ENCODE peak calls at places on chromosomes 7 and 10, in six cellular contexts. G, O, C, B, I and M are unnamed samples.

GRCh38 chr7:12643644-12644043 is 43.8 kb upstream of the ARL4A start:
- DNase-seq in G (no peak), O (no peak), C (no peak), B (no peak), I (no peak), M (no peak)

GRCh38 chr10:50629495-50630122 is 5.9 kb upstream of the SGMS1 start:
- DNase-seq in G (no peak), O (no peak), C (no peak), B (no peak), I (no peak), M (no peak)

GRCh38 chr7:30845426-30846135 is 66.1 kb upstream of the AQP1 start:
- DNase-seq in G (peak; percentile 89), O (no peak), C (no peak), B (no peak), I (peak; percentile 74), M (no peak)

GRCh38 chr7:81503321-81503720 is 266.5 kb downstream of the HGF start:
- DNase-seq in G (no peak), O (no peak), C (no peak), B (no peak), I (no peak), M (no peak)

GRCh38 chr10:95841711-95842498 is 65.9 kb upstream of the CC2D2B start:
- DNase-seq in G (peak; percentile 26), O (peak; percentile 44), C (no peak), B (peak; percentile 50), I (no peak), M (no peak)

GRCh38 chr7:121428857-121429489 is 32.9 kb upstream of the FAM3C start:
- DNase-seq in G (no peak), O (no peak), C (no peak), B (no peak), I (no peak), M (no peak)

GRCh38 chr10:132401396-132402168 is 4.6 kb downstream of the PWWP2B start:
- DNase-seq in G (peak; percentile 60), O (peak; percentile 89), C (no peak), B (no peak), I (no peak), M (no peak)

GRCh38 chr7:10429516-10429915 is 544.2 kb upstream of the PHF14 start:
- DNase-seq in G (no peak), O (no peak), C (no peak), B (no peak), I (no peak), M (no peak)

GRCh38 chr7:138429577-138430250 is 30.3 kb upstream of the TRIM24 start:
- DNase-seq in G (no peak), O (no peak), C (no peak), B (no peak), I (no peak), M (no peak)

GRCh38 chr7:33841658-33842057 is 63.7 kb upstream of the BMPER start:
- DNase-seq in G (no peak), O (no peak), C (no peak), B (no peak), I (no peak), M (no peak)

GRCh38 chr10:47299989-47300931 is at the start of gene GDF10:
- DNase-seq in G (no peak), O (no peak), C (no peak), B (no peak), I (no peak), M (no peak)

GRCh38 chr10:18607979-18608378 is 43.4 kb downstream of the NSUN6 start:
- DNase-seq in G (no peak), O (no peak), C (no peak), B (no peak), I (no peak), M (no peak)

GRCh38 chr10:48658243-48658888 is 26.3 kb upstream of the WDFY4 start:
- DNase-seq in G (peak; percentile 83), O (peak; percentile 80), C (peak; percentile 41), B (peak; percentile 50), I (no peak), M (peak; percentile 76)

GRCh38 chr10:105675333-105675732 is 1034.2 kb downstream of the SORCS3 start:
- DNase-seq in G (no peak), O (no peak), C (no peak), B (no peak), I (no peak), M (no peak)

GRCh38 chr10:17348111-17349008 is 106.0 kb downstream of the ST8SIA6 start:
- DNase-seq in G (peak; percentile 22), O (peak; percentile 23), C (peak; percentile 15), B (peak; percentile 12), I (no peak), M (peak; percentile 32)

DNA sequence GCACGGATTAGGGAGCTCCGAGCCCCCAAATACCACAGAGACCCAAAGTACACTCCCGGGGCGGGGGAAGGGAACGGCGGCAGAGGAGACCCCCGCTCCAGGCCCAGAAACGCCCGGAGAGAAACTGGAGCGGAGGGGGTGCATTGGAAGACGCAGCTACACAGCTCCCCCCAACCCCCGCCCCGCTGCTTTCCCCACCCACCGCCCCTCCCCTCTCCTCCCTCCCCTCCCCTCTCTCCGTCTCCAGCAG is 1.1 kb downstream of the PRKAG2 start:
- DNase-seq in G (no peak), O (no peak), C (no peak), B (no peak), I (no peak), M (no peak)
- H3K4me1 ChIP-seq in G (peaks cover 17% of the 10 kb centered on the region), O (peaks cover 19% of the 10 kb centered on the region), C (peaks cover 3% of the 10 kb centered on the region), B (peaks cover 10% of the 10 kb centered on the region), I (peaks cover 33% of the 10 kb centered on the region), M (no peaks in the 10 kb centered on the region)

GRCh38 chr10:127433951-127434350 is 115.2 kb upstream of the NPS start:
- DNase-seq in G (no peak), O (no peak), C (no peak), B (no peak), I (no peak), M (no peak)

GRCh38 chr10:127427926-127428325 is 121.2 kb upstream of the NPS start:
- DNase-seq in G (no peak), O (no peak), C (no peak), B (no peak), I (no peak), M (no peak)

GRCh38 chr10:127428385-127428980 is 120.6 kb upstream of the NPS start:
- DNase-seq in G (no peak), O (no peak), C (no peak), B (no peak), I (no peak), M (no peak)

GRCh38 chr10:127429601-127430312 is 119.4 kb upstream of the NPS start:
- DNase-seq in G (no peak), O (no peak), C (no peak), B (no peak), I (no peak), M (no peak)

GRCh38 chr10:127431525-127431924 is 117.6 kb upstream of the NPS start:
- DNase-seq in G (no peak), O (no peak), C (no peak), B (no peak), I (no peak), M (no peak)
- TF ChIP-seq POLR2AphosphoS5 in G (no peak), O (no peak), C (no peak), B (no peak), I (no peak), M (no peak)

DNA sequence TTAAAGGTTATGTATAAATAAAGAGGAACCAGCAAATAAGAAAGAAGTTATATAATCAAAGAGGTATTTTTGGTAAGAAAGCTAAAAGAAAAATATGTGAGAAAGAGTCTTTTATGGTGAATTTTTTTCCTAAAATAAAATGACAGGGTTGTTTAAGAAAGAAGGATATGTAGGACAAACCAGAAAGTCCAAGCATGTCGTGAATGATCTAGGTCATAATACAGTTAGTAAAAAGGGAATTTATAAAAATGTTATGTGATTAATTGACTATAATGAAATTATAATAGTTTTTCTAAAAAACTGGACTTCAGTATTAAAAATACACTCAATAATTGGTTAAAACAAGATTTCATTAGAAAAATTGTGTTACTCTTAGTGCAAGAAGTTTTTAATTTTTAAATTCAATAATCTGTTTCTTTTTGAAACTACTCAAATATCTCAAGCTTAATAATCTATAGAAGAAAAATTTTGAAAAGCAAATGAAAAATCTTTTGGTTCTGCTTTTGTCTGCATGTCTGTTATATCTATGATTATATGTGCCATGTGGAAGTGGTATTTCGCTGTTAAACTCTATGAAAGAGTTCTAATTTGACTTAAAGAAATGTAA is 23.3 kb downstream of the AVL9 start:
- DNase-seq in G (no peak), O (no peak), C (no peak), B (no peak), I (no peak), M (no peak)
- H3K9me3 ChIP-seq in G (no peaks in the 10 kb centered on the region), O (no peaks in the 10 kb centered on the region), C (peaks cover 48% of the 10 kb centered on the region), B (no peaks in the 10 kb centered on the region), I (no peaks in the 10 kb centered on the region), M (no peaks in the 10 kb centered on the region)

DNA sequence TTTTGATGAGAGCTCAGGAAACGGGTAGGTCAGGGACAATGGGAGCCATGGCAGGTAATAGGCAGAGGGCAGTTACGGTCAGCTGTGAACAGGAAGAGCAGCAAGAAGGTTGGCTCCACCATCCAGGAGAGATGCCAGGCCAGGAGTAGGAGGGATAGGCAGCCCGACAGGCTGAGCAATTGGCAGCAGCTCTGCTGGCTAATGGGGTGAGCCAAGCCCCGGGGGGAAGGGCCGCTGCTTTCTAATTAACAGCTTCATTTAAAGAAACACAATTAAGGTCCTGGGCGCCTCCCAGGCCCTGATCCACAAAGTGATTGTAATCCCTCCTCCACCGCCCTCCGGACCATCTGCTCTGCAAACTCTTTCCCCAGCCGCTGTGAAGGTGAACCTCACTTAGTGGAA is 23.7 kb downstream of the SH2B2 start:
- DNase-seq in G (no peak), O (no peak), C (no peak), B (no peak), I (no peak), M (no peak)
- H3K4me1 ChIP-seq in G (peaks cover 11% of the 10 kb centered on the region), O (peaks cover 11% of the 10 kb centered on the region), C (peaks cover 3% of the 10 kb centered on the region), B (peaks cover 6% of the 10 kb centered on the region), I (peaks cover 13% of the 10 kb centered on the region), M (peaks cover 3% of the 10 kb centered on the region)

DNA sequence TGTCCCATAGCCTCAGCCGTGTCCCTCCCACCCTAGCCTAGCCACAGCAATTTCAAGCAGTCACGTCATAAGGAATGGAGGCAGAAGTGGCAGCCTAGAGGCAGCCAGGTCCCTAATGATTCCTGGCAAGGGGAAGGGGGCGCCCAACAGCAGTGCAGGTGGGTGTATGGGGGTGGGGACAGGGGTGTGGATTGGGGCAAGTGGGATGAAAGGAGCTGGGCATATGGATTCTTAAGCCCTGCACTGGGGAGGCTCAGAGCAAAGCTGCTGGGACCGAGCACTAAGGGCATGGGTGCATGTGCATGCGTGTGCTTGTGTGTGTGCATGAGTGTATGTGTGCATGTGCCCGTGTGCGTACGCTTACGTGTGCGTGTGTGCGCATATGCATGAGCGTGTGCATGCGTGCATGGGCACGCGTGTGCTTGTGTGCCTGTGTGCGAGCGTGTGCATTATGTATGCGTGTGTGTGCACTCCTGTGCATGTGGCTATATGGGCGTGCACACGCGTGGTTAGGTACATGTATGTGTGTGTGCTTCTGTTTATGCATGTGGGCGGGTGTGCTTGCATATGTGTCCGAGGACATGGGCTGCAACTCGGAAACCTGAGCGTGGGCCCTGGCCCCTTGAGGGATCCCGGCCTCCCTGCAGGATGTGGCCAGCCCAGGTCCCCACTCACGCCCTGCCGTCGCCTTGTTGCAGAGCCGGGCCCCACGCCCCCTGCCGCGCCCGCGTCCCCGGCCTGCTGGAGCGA is 34.1 kb downstream of the SH2B2 start:
- DNase-seq in G (no peak), O (no peak), C (no peak), B (no peak), I (no peak), M (no peak)
- TF ChIP-seq POLR2AphosphoS5 in G (no peak), O (no peak), C (no peak), B (no peak), I (no peak), M (no peak)

DNA sequence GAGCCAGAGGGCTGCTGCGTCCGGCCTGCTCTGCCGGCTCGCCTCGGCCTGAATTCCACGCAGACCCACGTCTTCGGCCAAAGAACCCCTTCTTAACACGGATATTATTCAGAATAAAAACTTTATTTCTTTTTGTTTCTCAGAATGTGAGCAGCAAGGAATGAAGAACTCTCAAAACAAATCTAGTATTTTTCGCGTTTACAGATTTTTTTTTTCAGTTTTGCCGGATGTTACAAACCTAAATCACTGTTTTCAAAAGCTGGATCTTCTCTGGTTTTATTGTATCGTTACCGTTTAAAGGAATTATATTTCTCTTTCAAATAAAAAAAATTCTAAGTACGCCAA is 4.4 kb upstream of the HOXA2 start:
- DNase-seq in G (no peak), O (no peak), C (no peak), B (no peak), I (no peak), M (no peak)
- H3K9me3 ChIP-seq in G (no peaks in the 10 kb centered on the region), O (no peaks in the 10 kb centered on the region), C (no peaks in the 10 kb centered on the region), B (no peaks in the 10 kb centered on the region), I (no peaks in the 10 kb centered on the region), M (no peaks in the 10 kb centered on the region)